ENCODE peak calls at places on chromosome 5, in nine cellular contexts. G is CD8-positive, alpha-beta memory T cell; Z is ACHN; N is activated T-cell treated with anti-CD3 and anti-CD28 coated beads, Interleukin-2, amount 50 U/mL, for 24 hours; V is NCI-H1092 treated with DMSO at 0.1 percent for 48 hours; U is RCC 7860; E is body of pancreas; X is EH; S is NCI-H2029 treated with DMSO at 0.1 percent for 48 hours. Q is an unnamed sample.
A peak's percentile ranks its signal among the peaks of the same experiment; 100 is the strongest.

GRCh38 chr5:38692780-38693507 is 136.5 kb upstream of the LIFR start:
- DNase-seq in S (no peak), X (no peak), Z (no peak), E (no peak), G (no peak), V (no peak), U (no peak), N (no peak), Q (no peak)

GRCh38 chr5:132417461-132417860 is 48.0 kb downstream of the SLC22A5 start:
- DNase-seq in G (no peak), E (no peak), N (no peak), Z (no peak), X (no peak), V (no peak), S (no peak), U (no peak), Q (no peak)

GRCh38 chr5:143177263-143177994 is 226.1 kb downstream of the NR3C1 start:
- DNase-seq in E (no peak), G (no peak), X (peak; percentile 73), N (no peak), V (peak; percentile 91), Z (peak; percentile 98), U (peak; percentile 100), S (peak; percentile 98), Q (no peak)

GRCh38 chr5:104146652-104147051 is 584.1 kb upstream of the NUDT12 start:
- DNase-seq in X (peak; percentile 0), E (no peak), U (no peak), N (no peak), S (no peak), Z (no peak), G (no peak), V (no peak), Q (no peak)

GRCh38 chr5:132075719-132076077 is 2.1 kb downstream of the CSF2 start:
- DNase-seq in X (no peak), N (no peak), U (no peak), S (no peak), G (no peak), E (no peak), V (no peak), Z (no peak), Q (no peak)

GRCh38 chr5:73883646-73884045 is 257.6 kb downstream of the ARHGEF28 start:
- DNase-seq in U (no peak), Z (no peak), X (no peak), V (no peak), N (no peak), E (no peak), G (no peak), S (no peak), Q (no peak)

GRCh38 chr5:16883801-16884200 is 52.3 kb downstream of the MYO10 start:
- DNase-seq in V (no peak), E (no peak), G (no peak), S (peak; percentile 49), U (no peak), N (no peak), Z (no peak), X (no peak), Q (no peak)

GRCh38 chr5:169114466-169114865 is 186.5 kb downstream of the SLIT3 start:
- DNase-seq in X (no peak), V (no peak), U (no peak), E (no peak), S (no peak), G (no peak), N (no peak), Z (no peak), Q (no peak)

GRCh38 chr5:131357739-131358561 is 94.1 kb downstream of the CDC42SE2 start:
- DNase-seq in U (no peak), S (no peak), E (no peak), X (no peak), N (peak; percentile 52), V (no peak), G (no peak), Z (no peak), Q (no peak)

GRCh38 chr5:150114102-150114641 is 27.8 kb upstream of the CSF1R start:
- DNase-seq in X (peak; percentile 10), S (no peak), E (no peak), Z (no peak), U (no peak), G (no peak), V (no peak), N (no peak), Q (no peak)

GRCh38 chr5:41682641-41683040 is 172.2 kb upstream of the PLCXD3 start:
- DNase-seq in S (no peak), V (no peak), U (no peak), N (no peak), Z (no peak), G (no peak), E (no peak), X (no peak), Q (no peak)

GRCh38 chr5:139911425-139912120 is 116.0 kb downstream of the PSD2 start:
- DNase-seq in V (no peak), N (no peak), U (no peak), X (no peak), S (no peak), G (no peak), Z (no peak), E (no peak), Q (no peak)

GRCh38 chr5:141982626-141983025 is 13.7 kb downstream of the RNF14 start:
- DNase-seq in U (no peak), Z (no peak), X (no peak), S (no peak), E (no peak), V (no peak), N (no peak), G (no peak), Q (no peak)

GRCh38 chr5:132489051-132489770 is 1.4 kb downstream of the IRF1 start:
- DNase-seq in N (peak; percentile 59), U (no peak), Z (no peak), V (no peak), E (no peak), G (no peak), S (no peak), X (no peak), Q (no peak)

GRCh38 chr5:92409131-92409530 is 1026.0 kb upstream of the ARRDC3 start:
- DNase-seq in X (no peak), G (no peak), V (no peak), U (no peak), E (no peak), S (no peak), N (no peak), Z (no peak), Q (no peak)

GRCh38 chr5:51829226-51829625 is 446.0 kb downstream of the ISL1 start:
- DNase-seq in E (no peak), S (no peak), N (no peak), V (no peak), X (peak; percentile 2), U (peak; percentile 54), Z (peak; percentile 65), G (no peak), Q (no peak)